ENCODE peak calls at places on chromosomes 16 and 17, in six cellular contexts. T is AG09319, A is MM.1S, V is progenitor cell of endocrine pancreas, C is HFFc6, J is RWPE1. Q is an unnamed sample.

GRCh38 chr16:85673529-85674417 is 15.0 kb downstream of the GINS2 start:
- DNase-seq in V (no peak), J (no peak), C (peak), A (no peak), T (no peak), Q (no peak)

GRCh38 chr17:31250229-31250628 is 46.8 kb downstream of the OMG start:
- DNase-seq in T (no peak), J (no peak), A (peak), C (no peak), V (no peak), Q (peak)

GRCh38 chr17:64599827-64600226 is 62.3 kb downstream of the SMURF2 start:
- DNase-seq in T (no peak), C (no peak), A (no peak), J (no peak), V (no peak), Q (no peak)

GRCh38 chr17:13525876-13526275 is 75.9 kb downstream of the HS3ST3A1 start:
- DNase-seq in A (no peak), J (no peak), T (no peak), C (no peak), V (no peak), Q (no peak)

GRCh38 chr16:58128721-58129096 is 472 bp downstream of the CFAP20 start:
- DNase-seq in V (peak), T (no peak), A (peak), C (no peak), J (no peak), Q (peak)

GRCh38 chr16:31148281-31148728 is 1.6 kb downstream of the PRSS36 start:
- DNase-seq in J (no peak), V (no peak), A (no peak), T (no peak), C (no peak), Q (no peak)

GRCh38 chr16:79482011-79482410 is 118.5 kb downstream of the MAF start:
- DNase-seq in V (no peak), A (no peak), J (no peak), T (no peak), C (no peak), Q (no peak)

GRCh38 chr17:55641559-55642160 is 81.0 kb downstream of the TMEM100 start:
- DNase-seq in A (peak), V (peak), C (peak), J (no peak), T (peak), Q (peak)

GRCh38 chr17:56478836-56479447 is 114.6 kb upstream of the NOG start:
- DNase-seq in V (no peak), C (peak), J (peak), T (no peak), A (peak), Q (peak)

GRCh38 chr17:69857412-69857835 is 217.6 kb upstream of the KCNJ16 start:
- DNase-seq in V (no peak), T (peak), J (peak), A (no peak), C (peak), Q (no peak)

GRCh38 chr17:75178453-75178852 is 4.3 kb downstream of the SUMO2 start:
- DNase-seq in V (no peak), T (no peak), J (no peak), C (no peak), A (no peak), Q (no peak)

GRCh38 chr16:47732122-47732805 is 271.1 kb downstream of the PHKB start:
- DNase-seq in C (peak), J (peak), A (no peak), V (no peak), T (no peak), Q (no peak)

GRCh38 chr16:73183678-73184092 is 135.8 kb upstream of the ZFHX3 start:
- DNase-seq in C (no peak), V (no peak), A (no peak), J (no peak), T (peak), Q (no peak)

GRCh38 chr16:997440-998051 is 16.0 kb downstream of the SOX8 start:
- DNase-seq in J (peak), T (no peak), C (peak), A (no peak), V (peak), Q (no peak)

GRCh38 chr16:87457724-87458423 is 35.0 kb downstream of the ZCCHC14 start:
- DNase-seq in C (peak), A (no peak), T (peak), V (no peak), J (peak), Q (peak)

GRCh38 chr16:62516001-62516400 is 479.8 kb upstream of the CDH8 start:
- DNase-seq in T (no peak), J (no peak), A (no peak), C (no peak), V (no peak), Q (no peak)

GRCh38 chr16:12436201-12436657 is 367.5 kb downstream of the CPPED1 start:
- DNase-seq in J (no peak), A (no peak), V (no peak), T (no peak), C (no peak), Q (no peak)

GRCh38 chr17:41284043-41284442 is 8.5 kb downstream of the KRTAP9-7 start:
- DNase-seq in C (peak), A (no peak), V (no peak), T (no peak), J (no peak), Q (no peak)

GRCh38 chr16:73047536-73048291 is at the start of gene ZFHX3:
- DNase-seq in C (peak), J (no peak), A (peak), V (peak), T (no peak), Q (peak)

GRCh38 chr17:47810200-47810821 is 11.3 kb downstream of the OSBPL7 start:
- DNase-seq in A (no peak), V (peak), T (peak), J (peak), C (peak), Q (peak)

GRCh38 chr17:47945080-47945479 is 3.7 kb downstream of the PNPO start:
- DNase-seq in J (no peak), C (no peak), A (no peak), T (no peak), V (no peak), Q (no peak)

GRCh38 chr17:29726721-29727252 is 104.1 kb upstream of the CORO6 start:
- DNase-seq in V (no peak), T (no peak), A (no peak), J (no peak), C (no peak), Q (peak)

GRCh38 chr16:53433509-53433908 is 762 bp upstream of the RBL2 start:
- DNase-seq in C (no peak), A (no peak), J (no peak), T (no peak), V (no peak), Q (no peak)

GRCh38 chr16:46715769-46716305 is 26.4 kb downstream of the ORC6 start:
- DNase-seq in A (no peak), C (no peak), J (no peak), T (no peak), V (no peak), Q (no peak)

GRCh38 chr16:1773703-1774455 is 945 bp upstream of the MRPS34 start:
- DNase-seq in C (peak), J (peak), T (no peak), A (no peak), V (no peak), Q (no peak)

GRCh38 chr17:1379930-1380313 is 20.1 kb downstream of the YWHAE start:
- DNase-seq in A (peak), J (no peak), V (no peak), C (no peak), T (no peak), Q (peak)

GRCh38 chr16:572865-573650 is 3.3 kb downstream of the PIGQ start:
- DNase-seq in C (no peak), A (no peak), V (no peak), J (no peak), T (no peak), Q (no peak)

GRCh38 chr17:63480826-63481487 is 4.1 kb downstream of the ACE start:
- DNase-seq in V (no peak), A (no peak), T (no peak), J (no peak), C (no peak), Q (no peak)

GRCh38 chr17:64781394-64781793 is 119.3 kb upstream of the SMURF2 start:
- DNase-seq in C (no peak), J (peak), T (no peak), A (peak), V (no peak), Q (no peak)

GRCh38 chr16:84808812-84809211 is 11.0 kb upstream of the CRISPLD2 start:
- DNase-seq in V (no peak), T (no peak), C (no peak), A (no peak), J (no peak), Q (no peak)

GRCh38 chr17:6919158-6919557 is 76.7 kb upstream of the ALOX12 start:
- DNase-seq in C (no peak), J (no peak), T (no peak), A (no peak), V (no peak), Q (no peak)

DNA sequence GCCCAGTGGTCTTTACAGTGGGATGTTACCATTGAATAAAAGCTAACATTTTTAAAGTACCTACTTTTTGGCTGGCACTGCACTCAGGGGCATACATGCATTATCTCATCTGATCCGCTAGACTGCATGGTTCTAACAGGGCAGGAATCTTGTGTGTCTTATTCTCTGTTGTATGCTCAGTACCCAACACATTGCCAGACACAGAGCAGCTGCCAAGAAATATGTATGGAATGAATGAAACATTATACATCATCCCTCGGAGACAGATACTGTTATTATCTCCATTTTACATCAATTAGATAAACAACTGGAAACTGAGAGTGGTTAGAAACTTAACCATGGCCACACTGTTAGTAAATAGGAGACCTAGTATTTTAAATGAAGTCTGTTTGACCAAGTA is 74.1 kb upstream of the CDH11 start:
- DNase-seq in J (no peak), T (no peak), V (no peak), C (peak), A (no peak), Q (no peak)
- TF ChIP-seq CTCF in J (no peak), T (no peak), V (no peak), C (no peak), A (no peak), Q (no peak)

GRCh38 chr17:11935734-11936406 is 61.4 kb downstream of the ZNF18 start:
- DNase-seq in C (peak), A (peak), T (no peak), J (peak), V (peak), Q (no peak)
- TF ChIP-seq CTCF in C (peak), A (peak), T (peak), J (peak), V (peak), Q (peak)

GRCh38 chr17:2755941-2756724 is 6.7 kb upstream of the CCDC92B start:
- DNase-seq in C (no peak), T (no peak), J (no peak), A (no peak), V (peak), Q (no peak)
- TF ChIP-seq CTCF in C (no peak), T (no peak), J (no peak), A (no peak), V (peak), Q (no peak)

GRCh38 chr16:88508868-88509748 is 56.0 kb downstream of the ZFPM1 start:
- DNase-seq in A (no peak), J (peak), T (no peak), C (no peak), V (no peak), Q (no peak)
- TF ChIP-seq CTCF in A (no peak), J (no peak), T (no peak), C (no peak), V (no peak), Q (no peak)

DNA sequence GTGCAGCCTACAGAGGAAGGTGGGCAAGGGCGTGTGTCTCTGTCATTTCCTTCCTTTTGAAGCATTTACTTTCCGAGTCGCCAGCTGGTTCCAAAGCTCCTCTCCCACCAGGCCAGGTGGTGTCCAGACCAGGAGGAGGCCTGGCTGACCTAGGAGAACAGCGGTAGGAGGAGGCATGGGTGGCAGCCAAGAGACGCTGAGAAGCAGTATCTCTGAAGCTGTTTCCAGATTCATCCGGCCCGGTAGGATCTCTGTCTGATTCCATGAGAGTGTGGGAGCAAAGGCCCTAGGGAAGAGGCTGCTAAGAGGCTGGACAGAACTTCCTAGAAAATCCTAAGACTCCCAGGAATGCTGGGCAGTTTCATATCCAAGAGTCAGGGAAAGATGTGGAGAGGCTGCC is 20.3 kb downstream of the MEOX1 start:
- DNase-seq in V (no peak), T (no peak), C (no peak), J (no peak), A (no peak), Q (no peak)
- TF ChIP-seq CTCF in V (no peak), T (no peak), C (no peak), J (no peak), A (no peak), Q (no peak)

GRCh38 chr17:81851423-81851822 is 8.9 kb downstream of the P4HB start:
- DNase-seq in C (no peak), J (no peak), V (no peak), A (no peak), T (no peak), Q (no peak)

GRCh38 chr17:81852237-81852636 is 8.1 kb downstream of the P4HB start:
- DNase-seq in A (peak), V (no peak), J (no peak), T (no peak), C (no peak), Q (no peak)

GRCh38 chr17:81858967-81859905 is 1.1 kb downstream of the P4HB start:
- DNase-seq in V (no peak), A (peak), C (no peak), T (no peak), J (no peak), Q (no peak)

GRCh38 chr17:81858170-81858966 is 2.0 kb downstream of the P4HB start:
- DNase-seq in C (no peak), A (peak), T (no peak), V (no peak), J (no peak), Q (no peak)

GRCh38 chr17:81854974-81855774 is 5.2 kb downstream of the P4HB start:
- DNase-seq in J (no peak), V (no peak), A (peak), T (no peak), C (no peak), Q (no peak)
- TF ChIP-seq CTCF in J (no peak), V (no peak), A (no peak), T (no peak), C (no peak), Q (no peak)

GRCh38 chr17:19762515-19762961 is 14.4 kb upstream of the ALDH3A1 start:
- DNase-seq in A (peak), T (peak), J (peak), C (peak), V (peak), Q (peak)
- TF ChIP-seq CTCF in A (peak), T (peak), J (peak), C (peak), V (peak), Q (peak)

GRCh38 chr17:77374170-77374936 is 233.6 kb downstream of the SEC14L1 start:
- DNase-seq in A (no peak), J (no peak), T (peak), V (peak), C (peak), Q (peak)
- TF ChIP-seq CTCF in A (no peak), J (no peak), T (peak), V (peak), C (peak), Q (peak)